ENCODE peak calls at places on chromosomes 13 and 19, in ten cellular contexts. V, E, P, X, G, W, J, F, N and T are unnamed samples.

GRCh38 chr13:95505976-95506375 is 46.5 kb upstream of the CLDN10 start:
- DNase-seq in P (no peak), X (no peak), F (no peak), J (no peak), G (no peak), E (no peak), V (no peak), W (no peak), N (no peak), T (no peak)

GRCh38 chr13:20402881-20403280 is 122.8 kb downstream of the CRYL1 start:
- DNase-seq in N (no peak), P (no peak), J (no peak), V (no peak), F (no peak), W (no peak), G (no peak), X (no peak), E (no peak), T (no peak)

GRCh38 chr19:33407716-33408115 is 34.2 kb downstream of the CEBPG start:
- DNase-seq in V (no peak), N (no peak), F (no peak), G (peak; percentile 59), X (peak; percentile 46), E (no peak), P (no peak), J (no peak), W (no peak), T (no peak)

GRCh38 chr19:18342090-18342632 is 1.8 kb downstream of the PGPEP1 start:
- DNase-seq in N (no peak), P (no peak), J (no peak), V (no peak), W (no peak), F (no peak), E (no peak), X (no peak), G (no peak), T (no peak)

GRCh38 chr13:48772908-48773307 is 119.2 kb downstream of the CYSLTR2 start:
- DNase-seq in N (no peak), E (no peak), P (no peak), J (no peak), V (no peak), W (no peak), F (no peak), X (no peak), G (no peak), T (no peak)

GRCh38 chr13:96449920-96450319 is 360.0 kb downstream of the HS6ST3 start:
- DNase-seq in N (no peak), J (no peak), G (no peak), F (no peak), V (no peak), X (no peak), W (no peak), P (no peak), E (no peak), T (no peak)

GRCh38 chr19:17846146-17846545 is 1.6 kb downstream of the JAK3 start:
- DNase-seq in P (no peak), N (no peak), F (no peak), G (peak; percentile 74), J (no peak), E (no peak), X (no peak), V (no peak), W (no peak), T (no peak)

GRCh38 chr19:3459322-3459881 is 20.9 kb downstream of the SMIM24 start:
- DNase-seq in G (no peak), J (no peak), V (peak; percentile 93), N (peak; percentile 96), W (peak; percentile 94), E (no peak), F (peak; percentile 88), P (peak; percentile 96), X (peak; percentile 79), T (no peak)

GRCh38 chr19:39084732-39085080 is 538 bp downstream of the ACP7 start:
- DNase-seq in X (no peak), F (no peak), G (no peak), J (no peak), N (no peak), E (no peak), P (no peak), V (no peak), W (no peak), T (no peak)

GRCh38 chr19:39083599-39083982 is 577 bp upstream of the ACP7 start:
- DNase-seq in N (no peak), X (no peak), F (no peak), E (no peak), P (peak; percentile 14), W (no peak), J (no peak), G (no peak), V (no peak), T (no peak)

GRCh38 chr19:39085392-39085791 is 1.2 kb downstream of the ACP7 start:
- DNase-seq in P (no peak), E (no peak), N (no peak), J (no peak), X (no peak), V (no peak), F (no peak), W (no peak), G (no peak), T (no peak)

GRCh38 chr19:39082745-39083598 is 1.2 kb upstream of the ACP7 start:
- DNase-seq in E (no peak), F (no peak), P (no peak), N (no peak), V (no peak), W (no peak), G (no peak), X (no peak), J (no peak), T (no peak)

GRCh38 chr19:39083983-39084731 is at the start of gene ACP7:
- DNase-seq in W (no peak), X (no peak), E (no peak), J (peak; percentile 49), F (no peak), V (no peak), G (no peak), P (no peak), N (no peak), T (no peak)
- TF ChIP-seq CTCF in W (no peak), X (no peak), E (no peak), J (no peak), F (no peak), V (no peak), G (no peak), P (no peak), N (no peak), T (no peak)

DNA sequence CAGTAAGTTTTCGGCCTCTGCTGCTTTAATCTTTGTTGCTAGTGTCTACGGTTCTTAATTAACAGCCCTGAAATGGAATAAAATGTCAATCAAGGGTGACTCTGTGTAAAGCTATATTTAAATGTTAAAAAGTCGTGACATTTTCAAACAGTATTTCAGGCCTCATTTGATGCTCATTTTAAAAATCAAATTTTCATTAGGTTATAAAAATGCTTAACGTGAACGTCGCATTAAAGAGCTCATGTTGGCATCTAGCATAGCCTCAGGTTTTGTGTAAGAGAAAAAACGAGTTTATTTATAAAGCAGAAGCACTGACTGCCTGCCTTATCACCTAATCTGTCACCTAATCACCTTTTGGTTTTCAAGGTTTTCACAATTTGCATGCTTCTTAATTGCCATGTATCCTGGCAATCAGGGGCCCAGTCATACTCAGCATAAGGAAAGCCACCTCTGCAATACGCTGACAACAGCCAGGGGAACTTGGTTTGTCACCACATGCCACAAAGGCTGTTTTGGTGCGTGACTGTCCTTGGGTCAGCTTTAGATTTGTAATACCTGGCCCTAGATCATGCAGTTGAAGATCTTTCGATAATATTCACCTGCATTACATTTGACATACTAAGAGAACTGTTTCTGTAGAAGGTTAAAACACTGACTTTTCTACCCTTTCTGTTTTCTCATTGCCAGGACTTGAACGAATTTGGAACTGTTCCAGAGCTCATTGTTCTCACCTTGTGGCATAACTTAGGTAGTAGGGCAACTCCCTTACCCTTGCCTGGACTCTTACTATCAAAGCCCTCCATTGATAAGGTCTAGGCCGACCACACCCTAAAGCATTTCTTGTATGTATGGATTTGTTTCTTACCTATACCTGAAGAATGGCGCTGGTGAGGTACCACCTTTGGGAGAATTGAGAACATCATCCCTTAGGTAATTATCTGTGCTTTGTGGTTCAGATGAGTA is 112.5 kb downstream of the TEX26 start:
- DNase-seq in N (no peak), P (peak; percentile 7), X (no peak), F (no peak), V (no peak), W (no peak), E (no peak), J (no peak), G (no peak), T (no peak)
- TF ChIP-seq CTCF in N (no peak), P (no peak), X (no peak), F (no peak), V (no peak), W (no peak), E (no peak), J (no peak), G (no peak), T (peak; percentile 7)

GRCh38 chr19:55385749-55386514 is at the start of gene RPL28:
- DNase-seq in V (peak; percentile 99), N (peak; percentile 99), E (peak; percentile 96), P (peak; percentile 99), X (peak; percentile 98), F (peak; percentile 97), W (peak; percentile 97), G (peak; percentile 99), J (peak; percentile 97), T (peak; percentile 98)
- TF ChIP-seq CTCF in V (no peak), N (no peak), E (no peak), P (no peak), X (no peak), F (no peak), W (no peak), G (no peak), J (no peak), T (no peak)

GRCh38 chr19:16338470-16339360 is 14.1 kb downstream of the KLF2 start:
- DNase-seq in N (peak; percentile 91), P (peak; percentile 86), V (peak; percentile 88), J (peak; percentile 72), G (peak; percentile 88), W (peak; percentile 96), X (peak; percentile 73), F (peak; percentile 51), E (peak; percentile 70), T (no peak)
- TF ChIP-seq CTCF in N (no peak), P (peak; percentile 4), V (no peak), J (no peak), G (no peak), W (peak; percentile 15), X (no peak), F (no peak), E (no peak), T (no peak)

DNA sequence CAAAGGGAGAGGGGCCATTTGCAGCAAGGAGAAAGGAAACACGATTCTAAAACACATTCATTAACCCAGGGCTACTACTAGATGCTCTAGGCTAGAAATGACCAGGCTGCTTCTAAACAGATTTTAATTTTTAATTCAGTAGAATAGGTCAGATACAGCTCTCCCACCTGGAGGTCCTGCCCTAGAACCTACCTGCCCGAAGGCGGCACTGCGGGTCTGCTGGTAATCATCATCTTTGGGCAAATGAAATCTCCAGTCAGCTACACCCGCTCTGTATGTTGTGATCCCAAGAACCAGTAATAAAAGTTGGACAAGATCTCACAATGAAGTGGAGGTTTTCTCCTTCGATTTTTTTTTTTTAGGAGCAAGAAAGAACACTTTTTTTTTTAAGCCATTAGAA is 345.3 kb downstream of the ENOX1 start:
- DNase-seq in E (no peak), N (no peak), X (no peak), W (no peak), P (no peak), J (no peak), V (no peak), F (no peak), G (no peak), T (no peak)
- TF ChIP-seq CTCF in E (no peak), N (no peak), X (no peak), W (no peak), P (no peak), J (no peak), V (no peak), F (no peak), G (no peak), T (no peak)